ENCODE peak calls at places on chromosome 15, in four cellular contexts. N is K562, V is SK-N-SH, O is HepG2. R is an unnamed sample.
A peak's percentile ranks its signal among the peaks of the same experiment; 100 is the strongest.

GRCh38 chr15:60228096-60228495 is 169.7 kb downstream of the ANXA2 start:
- DNase-seq in O (no peak), N (peak; percentile 3), V (no peak), R (no peak)

GRCh38 chr15:48565560-48566482 is 79.7 kb downstream of the FBN1 start:
- DNase-seq in V (no peak), O (no peak), N (no peak), R (no peak)

GRCh38 chr15:81754078-81754477 is 291.7 kb downstream of the MEX3B start:
- DNase-seq in V (no peak), O (no peak), N (no peak), R (no peak)

GRCh38 chr15:85615930-85616329 is 178.8 kb downstream of the KLHL25 start:
- DNase-seq in V (peak; percentile 41), O (peak; percentile 43), N (peak; percentile 14), R (peak; percentile 20)

GRCh38 chr15:92277776-92278175 is 115.9 kb upstream of the ST8SIA2 start:
- DNase-seq in V (peak; percentile 50), O (no peak), N (no peak), R (no peak)

GRCh38 chr15:45434168-45434567 is 55.8 kb upstream of the GATM start:
- DNase-seq in N (no peak), O (no peak), V (no peak), R (no peak)

GRCh38 chr15:61752001-61752400 is 308.2 kb downstream of the VPS13C start:
- DNase-seq in N (no peak), V (no peak), O (no peak), R (no peak)

GRCh38 chr15:41648770-41649169 is 11.4 kb upstream of the MGA start:
- DNase-seq in O (no peak), N (no peak), V (no peak), R (no peak)

GRCh38 chr15:22895465-22896190 is 57.2 kb downstream of the NIPA2 start:
- DNase-seq in V (no peak), O (no peak), N (peak; percentile 61), R (no peak)

GRCh38 chr15:66264853-66265252 is 11.3 kb upstream of the MEGF11 start:
- DNase-seq in O (no peak), N (no peak), V (no peak), R (no peak)

GRCh38 chr15:80906159-80906775 is 83.4 kb downstream of the MESD start:
- DNase-seq in N (peak; percentile 18), V (no peak), O (peak; percentile 44), R (no peak)

GRCh38 chr15:80978685-80979084 is 10.9 kb downstream of the MESD start:
- DNase-seq in O (no peak), V (no peak), N (peak; percentile 41), R (no peak)

GRCh38 chr15:58476525-58477162 is 44.9 kb downstream of the LIPC start:
- DNase-seq in N (no peak), O (peak; percentile 75), V (no peak), R (no peak)

GRCh38 chr15:35019401-35020327 is 31.6 kb upstream of the ZNF770 start:
- DNase-seq in N (peak; percentile 43), V (no peak), O (no peak), R (no peak)

GRCh38 chr15:31235298-31236183 is 91.1 kb upstream of the KLF13 start:
- DNase-seq in N (peak; percentile 8), V (peak; percentile 85), O (no peak), R (no peak)

GRCh38 chr15:98896802-98897732 is 110.5 kb downstream of the PGPEP1L start:
- DNase-seq in V (no peak), N (peak; percentile 27), O (peak; percentile 85), R (no peak)

GRCh38 chr15:58037902-58038301 is 27.6 kb downstream of the ALDH1A2 start:
- DNase-seq in V (no peak), O (no peak), N (peak; percentile 50), R (no peak)

GRCh38 chr15:38888701-38889154 is 324.1 kb upstream of the RASGRP1 start:
- DNase-seq in O (no peak), N (no peak), V (peak; percentile 40), R (no peak)

GRCh38 chr15:38885477-38885952 is 320.9 kb upstream of the RASGRP1 start:
- DNase-seq in V (no peak), N (no peak), O (no peak), R (no peak)

GRCh38 chr15:38885001-38885400 is 320.4 kb upstream of the RASGRP1 start:
- DNase-seq in N (no peak), O (peak; percentile 15), V (no peak), R (no peak)

GRCh38 chr15:38883987-38884386 is 319.4 kb upstream of the RASGRP1 start:
- DNase-seq in N (no peak), O (no peak), V (peak; percentile 67), R (no peak)

GRCh38 chr15:38886315-38887163 is 321.9 kb upstream of the RASGRP1 start:
- DNase-seq in V (no peak), O (no peak), N (no peak), R (no peak)
- TF ChIP-seq FOXJ3 in V (no peak), O (no peak), N (no peak), R (no peak)

DNA sequence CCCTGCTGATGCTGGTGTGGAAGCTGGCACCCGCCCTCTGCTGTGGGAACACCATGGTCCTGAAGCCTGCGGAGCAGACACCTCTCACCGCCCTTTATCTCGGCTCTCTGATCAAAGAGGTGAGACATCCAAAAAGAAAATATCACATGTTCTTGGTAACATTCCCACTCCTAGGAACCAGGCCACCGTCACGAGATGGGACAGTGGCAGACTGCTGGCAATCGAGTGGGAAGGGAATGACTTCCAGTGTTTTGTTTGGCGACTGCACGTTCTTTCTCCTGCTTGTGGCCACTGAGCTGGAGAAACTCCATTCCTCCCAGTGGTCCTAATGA is 14.3 kb downstream of the ALDH1A3 start:
- DNase-seq in N (no peak), O (no peak), V (no peak), R (no peak)
- TF ChIP-seq FOXJ3 in N (no peak), O (no peak), V (no peak), R (no peak)

GRCh38 chr15:74245342-74245931 is 9.3 kb downstream of the CCDC33 start:
- DNase-seq in N (no peak), O (no peak), V (peak; percentile 94), R (peak; percentile 69)
- TF ChIP-seq FOXJ3 in N (no peak), O (no peak), V (peak; percentile 73), R (no peak)

DNA sequence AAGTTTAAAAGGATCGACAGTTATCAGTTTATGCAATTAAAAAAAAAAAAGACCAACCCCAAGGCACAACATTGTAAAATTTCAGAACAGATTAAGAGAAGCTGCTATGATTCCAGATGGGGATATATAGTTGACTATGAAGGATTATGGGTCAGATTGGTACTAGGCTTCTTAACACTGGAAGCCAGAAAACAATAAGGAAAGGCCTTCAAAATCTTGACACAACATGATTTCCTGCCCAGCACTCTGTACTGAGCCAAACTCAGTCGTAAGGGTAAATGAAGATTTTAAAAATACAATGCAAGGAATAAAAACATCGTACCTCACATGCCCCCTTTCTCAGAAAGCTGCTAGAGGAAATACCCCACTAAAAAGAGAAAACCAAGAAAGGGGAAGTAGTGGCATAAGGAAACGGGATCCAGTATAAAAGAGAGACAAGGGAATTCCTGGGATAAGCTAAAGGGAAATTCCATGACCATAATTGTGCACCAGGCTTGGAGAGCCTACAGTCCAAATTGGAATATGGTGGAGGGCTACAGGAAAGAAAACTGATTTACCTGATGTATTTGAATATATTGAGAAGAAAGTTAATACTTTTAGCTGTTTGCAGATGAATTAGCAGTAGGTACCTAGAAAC is 27.9 kb downstream of the PIAS1 start:
- DNase-seq in V (no peak), N (no peak), O (no peak), R (no peak)
- TF ChIP-seq FOXJ3 in V (no peak), N (no peak), O (no peak), R (no peak)

GRCh38 chr15:83016906-83017305 is 5.5 kb upstream of the C15orf40 start:
- DNase-seq in V (no peak), N (no peak), O (no peak), R (no peak)
- TF ChIP-seq FOXJ3 in V (no peak), N (no peak), O (no peak), R (no peak)

DNA sequence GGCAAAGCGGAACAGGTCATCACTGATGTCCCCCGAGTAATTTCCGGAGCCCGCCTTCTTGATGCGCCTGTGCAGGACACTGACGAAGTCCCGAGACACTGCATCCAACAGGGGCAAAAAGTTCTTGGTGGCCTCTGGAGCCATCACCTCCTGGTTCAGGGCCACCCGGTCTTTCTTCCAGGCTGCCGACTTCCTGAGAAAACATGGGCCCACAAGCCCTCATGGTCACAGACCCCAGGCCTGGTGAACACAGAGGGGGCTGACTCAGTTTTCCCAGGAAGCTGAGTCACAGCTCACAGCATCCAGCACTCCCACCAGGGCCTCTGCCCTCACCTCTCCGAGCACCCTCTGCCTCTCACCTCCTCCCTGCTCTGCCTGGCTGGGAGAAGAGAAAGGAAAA is 22.4 kb downstream of the CYP11A1 start:
- DNase-seq in V (no peak), O (no peak), N (no peak), R (peak; percentile 8)
- TF ChIP-seq FOXJ3 in V (no peak), O (no peak), N (no peak), R (no peak)

DNA sequence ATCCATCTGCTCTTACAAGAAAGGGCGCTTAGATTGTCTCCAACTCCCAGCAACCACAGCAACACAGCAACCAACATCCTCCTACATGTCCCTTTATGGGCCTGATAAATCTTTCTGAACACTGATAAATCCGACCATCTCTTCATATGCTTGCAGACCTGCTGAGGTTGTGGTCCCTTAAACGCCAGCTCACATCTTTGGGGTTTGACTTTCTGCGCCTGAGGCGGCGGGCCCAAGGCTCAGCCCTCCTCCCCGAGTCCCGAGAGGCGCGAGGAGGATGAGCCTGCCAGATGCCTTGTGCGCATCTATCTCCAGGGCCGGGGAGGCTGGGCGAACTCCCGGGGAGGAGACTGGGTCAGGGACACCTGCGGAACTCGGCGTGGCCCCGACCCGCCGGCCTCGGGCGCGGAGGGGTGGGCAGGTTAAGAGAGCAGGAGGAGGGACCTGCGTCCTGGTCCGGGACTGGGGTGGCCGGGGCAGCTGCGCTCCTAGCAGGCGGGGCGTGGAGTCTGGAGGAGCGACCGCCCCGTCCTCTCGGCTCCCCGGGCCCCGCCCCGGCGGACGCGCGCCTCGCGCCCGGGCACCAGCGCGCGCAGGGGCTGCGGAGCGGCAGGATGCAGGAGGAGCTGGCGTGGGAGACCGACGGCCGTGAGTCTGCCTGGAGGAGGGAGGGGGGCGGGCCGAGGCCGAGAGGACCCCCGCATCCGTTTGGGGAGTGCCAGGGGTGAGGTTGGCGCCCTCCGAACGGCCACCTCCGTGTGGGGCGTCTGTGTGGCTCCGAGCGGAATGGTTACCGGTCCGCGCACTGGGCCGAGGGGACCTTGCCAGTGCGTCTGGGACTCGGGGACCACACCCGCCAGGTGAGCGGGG is at the start of gene ANKDD1A:
- DNase-seq in V (peak; percentile 98), N (no peak), O (no peak), R (peak; percentile 78)
- TF ChIP-seq FOXJ3 in V (no peak), N (no peak), O (no peak), R (no peak)

DNA sequence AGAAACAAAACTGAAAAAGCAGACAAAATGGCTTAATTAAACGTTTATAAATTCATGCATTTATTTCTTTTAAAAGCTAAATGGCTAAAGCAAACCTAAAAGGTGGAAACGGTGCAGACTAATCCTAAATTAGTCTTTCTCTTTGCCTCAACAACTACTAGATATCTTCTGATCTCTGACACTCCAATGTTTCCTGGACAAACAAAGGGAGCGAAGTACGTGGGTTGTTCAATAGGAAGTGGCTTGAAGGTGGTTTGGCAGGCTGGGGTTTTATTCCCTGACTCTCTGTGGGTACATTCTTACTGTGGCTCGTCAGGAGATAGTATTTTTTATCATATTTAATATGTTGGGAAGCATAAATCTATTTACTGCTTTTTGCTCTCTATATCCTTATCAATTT is 49.9 kb upstream of the CORO2B start:
- DNase-seq in O (no peak), N (no peak), V (no peak), R (no peak)
- TF ChIP-seq FOXJ3 in O (no peak), N (no peak), V (no peak), R (no peak)